ENCODE peak calls at places on chromosomes 1 and 21, in ten cellular contexts. Y, Q, Z, F, B, P, O, N, M and E are unnamed samples.

GRCh38 chr1:172824199-172824598 is 165.3 kb downstream of the FASLG start:
- DNase-seq in Y (no peak), Q (no peak), Z (no peak), F (no peak), B (no peak), P (no peak), O (no peak), N (no peak), M (no peak), E (no peak)

GRCh38 chr1:58764294-58764978 is 19.4 kb downstream of the JUN start:
- DNase-seq in Y (no peak), Q (no peak), Z (no peak), F (no peak), B (no peak), P (no peak), O (no peak), N (no peak), M (no peak), E (no peak)

GRCh38 chr1:162389021-162389818 is 7.7 kb downstream of the C1orf226 start:
- DNase-seq in Y (no peak), Q (no peak), Z (no peak), F (no peak), B (no peak), P (no peak), O (no peak), N (no peak), M (no peak), E (no peak)

GRCh38 chr1:232704694-232705680 is 75.1 kb upstream of the SIPA1L2 start:
- DNase-seq in Y (peak), Q (peak), Z (peak), F (peak), B (peak), P (peak), O (peak), N (peak), M (peak), E (no peak)

GRCh38 chr21:44758781-44759627 is 42.6 kb downstream of the UBE2G2 start:
- DNase-seq in Y (no peak), Q (no peak), Z (no peak), F (no peak), B (no peak), P (no peak), O (peak), N (no peak), M (no peak), E (no peak)

GRCh38 chr1:208977861-208978260 is 605.7 kb upstream of the CAMK1G start:
- DNase-seq in Y (no peak), Q (no peak), Z (no peak), F (no peak), B (no peak), P (no peak), O (no peak), N (no peak), M (no peak), E (no peak)

GRCh38 chr21:42276076-42276475 is 39.1 kb downstream of the TFF3 start:
- DNase-seq in Y (no peak), Q (no peak), Z (no peak), F (no peak), B (no peak), P (no peak), O (no peak), N (no peak), M (no peak), E (no peak)

GRCh38 chr1:25541889-25542658 is 1.3 kb upstream of the LDLRAP1 start:
- DNase-seq in Y (no peak), Q (no peak), Z (no peak), F (peak), B (no peak), P (no peak), O (no peak), N (no peak), M (no peak), E (no peak)

GRCh38 chr1:53134961-53135734 is 7.3 kb downstream of the SLC1A7 start:
- DNase-seq in Y (no peak), Q (peak), Z (no peak), F (peak), B (no peak), P (peak), O (peak), N (peak), M (no peak), E (no peak)

GRCh38 chr1:240285541-240285940 is 193.9 kb downstream of the FMN2 start:
- DNase-seq in Y (no peak), Q (no peak), Z (no peak), F (no peak), B (peak), P (no peak), O (no peak), N (no peak), M (no peak), E (no peak)

GRCh38 chr1:82160903-82161302 is 360.2 kb downstream of the ADGRL2 start:
- DNase-seq in Y (no peak), Q (no peak), Z (no peak), F (no peak), B (no peak), P (no peak), O (no peak), N (no peak), M (no peak), E (no peak)

GRCh38 chr1:1170215-1170890 is 3.3 kb upstream of the TTLL10 start:
- DNase-seq in Y (no peak), Q (no peak), Z (no peak), F (no peak), B (no peak), P (no peak), O (no peak), N (no peak), M (no peak), E (peak)

GRCh38 chr1:182229907-182230522 is 161.6 kb downstream of the GLUL start:
- DNase-seq in Y (no peak), Q (no peak), Z (no peak), F (no peak), B (no peak), P (no peak), O (no peak), N (no peak), M (no peak), E (no peak)
- TF ChIP-seq POLR2A in Y (no peak), Q (no peak), Z (no peak), F (no peak), B (no peak), P (no peak), O (no peak), N (no peak), M (no peak), E (no peak)

GRCh38 chr1:170375082-170375733 is 156.8 kb upstream of the GORAB start:
- DNase-seq in Y (no peak), Q (no peak), Z (no peak), F (no peak), B (no peak), P (no peak), O (no peak), N (no peak), M (no peak), E (no peak)

GRCh38 chr1:170377011-170377410 is 155.0 kb upstream of the GORAB start:
- DNase-seq in Y (no peak), Q (no peak), Z (no peak), F (no peak), B (no peak), P (no peak), O (no peak), N (no peak), M (no peak), E (no peak)

GRCh38 chr1:170377440-170377839 is 154.5 kb upstream of the GORAB start:
- DNase-seq in Y (no peak), Q (no peak), Z (no peak), F (no peak), B (no peak), P (no peak), O (no peak), N (no peak), M (no peak), E (no peak)

GRCh38 chr1:170377896-170378634 is 153.9 kb upstream of the GORAB start:
- DNase-seq in Y (no peak), Q (no peak), Z (no peak), F (no peak), B (no peak), P (no peak), O (no peak), N (no peak), M (no peak), E (no peak)
- TF ChIP-seq CTCF in Y (no peak), Q (no peak), Z (no peak), F (no peak), B (no peak), P (no peak), O (no peak), N (no peak), M (no peak), E (no peak)

DNA sequence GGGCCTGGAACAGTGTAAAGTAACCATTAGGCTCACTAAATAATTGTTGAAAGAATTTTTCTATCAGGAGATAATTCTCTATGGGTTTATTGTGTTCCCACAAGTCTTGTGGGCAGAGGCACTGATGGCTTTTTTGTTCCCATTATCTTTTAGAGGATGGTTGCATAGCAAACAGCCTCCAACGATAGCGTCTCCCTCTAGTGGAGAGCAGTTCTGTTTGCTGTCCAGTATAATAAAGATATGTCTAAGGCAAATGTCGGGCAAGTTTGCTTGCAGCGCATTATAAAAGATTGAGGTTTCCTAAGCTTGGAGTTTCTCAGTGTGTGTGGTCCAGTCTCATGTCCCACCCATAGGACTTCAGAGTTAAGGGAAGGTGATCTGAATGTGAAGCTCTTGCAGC is 1.3 kb upstream of the SLC6A17 start:
- DNase-seq in Y (peak), Q (no peak), Z (no peak), F (no peak), B (no peak), P (no peak), O (no peak), N (no peak), M (no peak), E (no peak)
- H3K4me3 ChIP-seq in Y (no peak), Q (no peak), Z (no peak), F (no peak), B (no peak), P (no peak), O (no peak), N (no peak), M (no peak), E (no peak)

GRCh38 chr1:40979241-40980067 is at the start of gene CTPS1:
- DNase-seq in Y (peak), Q (peak), Z (peak), F (peak), B (peak), P (peak), O (peak), N (peak), M (peak), E (peak)
- TF ChIP-seq POLR2A in Y (peak), Q (peak), Z (peak), F (peak), B (no peak), P (peak), O (no peak), N (peak), M (peak), E (peak)

DNA sequence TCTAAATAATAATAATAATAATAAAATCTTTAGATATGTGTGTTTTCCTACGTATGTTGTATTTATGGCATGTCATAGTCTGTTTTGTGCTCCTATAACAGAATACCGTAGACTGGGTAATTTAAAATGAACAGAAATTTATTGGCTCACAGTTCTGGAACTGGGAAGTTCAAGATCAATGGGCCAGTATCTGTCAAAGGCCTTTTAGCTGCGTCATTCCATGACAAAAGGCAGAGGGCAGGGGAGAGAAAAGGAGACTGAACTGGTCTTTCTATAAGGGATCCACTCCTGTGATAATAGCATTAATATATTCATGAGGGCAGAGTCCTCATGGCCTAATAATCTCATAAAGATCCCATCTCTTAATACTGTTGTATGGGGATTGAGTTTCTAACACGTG is 7.2 kb upstream of the SFT2D2 start:
- DNase-seq in Y (no peak), Q (no peak), Z (no peak), F (no peak), B (no peak), P (no peak), O (no peak), N (no peak), M (no peak), E (no peak)
- TF ChIP-seq CTCF in Y (no peak), Q (no peak), Z (no peak), F (no peak), B (no peak), P (no peak), O (no peak), N (no peak), M (no peak), E (no peak)

GRCh38 chr1:62245201-62245600 is 50.6 kb downstream of the L1TD1 start:
- DNase-seq in Y (no peak), Q (no peak), Z (no peak), F (no peak), B (no peak), P (no peak), O (no peak), N (no peak), M (no peak), E (no peak)

GRCh38 chr1:62247391-62248168 is 52.9 kb downstream of the L1TD1 start:
- DNase-seq in Y (no peak), Q (no peak), Z (no peak), F (no peak), B (no peak), P (no peak), O (no peak), N (no peak), M (no peak), E (no peak)

DNA sequence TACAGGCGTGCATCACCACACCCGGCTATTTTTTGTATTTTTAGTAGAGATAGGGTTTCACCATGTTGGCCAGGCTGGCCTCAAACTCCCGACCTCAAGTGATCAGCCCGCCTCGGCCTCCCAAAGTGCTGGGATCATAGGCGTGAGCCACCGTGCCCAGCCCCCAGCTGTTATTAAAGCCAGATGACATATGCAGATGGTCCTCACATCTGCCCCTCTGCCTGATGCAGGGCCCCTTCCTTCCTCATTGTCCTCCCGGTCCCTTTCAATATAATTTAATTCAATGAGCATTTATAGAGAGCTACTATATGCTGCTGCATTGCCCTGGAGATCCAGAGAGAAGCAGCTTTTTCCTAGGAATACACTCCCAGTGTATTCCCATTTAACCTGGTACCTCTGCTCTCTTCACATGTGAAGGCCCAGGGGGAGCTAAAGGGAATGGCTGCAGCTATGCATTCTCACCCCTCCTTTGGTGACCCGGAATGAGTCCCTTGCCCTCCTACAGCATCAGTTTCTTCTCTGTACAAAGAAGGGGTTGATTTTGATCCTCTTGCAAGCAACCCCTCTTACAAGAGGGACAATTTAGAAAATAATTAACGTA is 55.6 kb downstream of the L1TD1 start:
- DNase-seq in Y (no peak), Q (no peak), Z (no peak), F (no peak), B (no peak), P (no peak), O (no peak), N (no peak), M (no peak), E (no peak)
- H3K4me3 ChIP-seq in Y (no peak), Q (no peak), Z (no peak), F (no peak), B (no peak), P (no peak), O (no peak), N (no peak), M (no peak), E (no peak)

DNA sequence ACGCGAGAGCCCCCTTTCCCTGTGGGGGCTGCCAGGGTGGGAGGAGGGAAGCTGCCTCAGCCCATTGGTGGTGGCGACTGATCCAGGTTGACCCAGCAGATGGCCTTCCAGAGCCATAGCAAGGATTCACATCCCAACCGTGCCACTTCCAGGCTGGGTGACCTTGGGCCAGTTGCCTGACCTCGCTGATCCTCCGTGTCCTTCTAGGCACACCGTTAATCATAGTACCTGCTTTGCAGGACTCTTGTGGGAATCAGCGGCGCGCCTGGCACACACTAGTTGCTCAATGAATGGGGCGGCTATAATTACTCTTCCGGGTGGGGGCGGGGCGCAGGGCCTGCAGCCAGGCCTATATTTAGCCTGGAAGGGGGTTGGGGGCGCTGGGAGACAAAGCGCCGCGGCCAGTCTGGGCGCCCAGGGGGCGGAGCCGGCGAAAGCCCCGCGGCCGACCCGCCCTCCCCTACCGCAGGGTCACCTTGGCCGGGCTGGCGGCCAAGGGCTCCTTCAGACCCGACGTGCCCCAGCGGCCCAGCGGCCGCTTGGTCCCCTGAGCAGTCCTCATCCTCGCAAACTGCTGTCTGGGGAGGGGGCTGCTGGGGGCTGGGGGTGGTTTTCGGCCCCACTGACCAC is 5.1 kb downstream of the HSPB7 start:
- DNase-seq in Y (peak), Q (peak), Z (no peak), F (peak), B (no peak), P (peak), O (peak), N (peak), M (peak), E (peak)
- TF ChIP-seq POLR2A in Y (no peak), Q (no peak), Z (no peak), F (peak), B (no peak), P (no peak), O (no peak), N (no peak), M (no peak), E (no peak)

GRCh38 chr1:115973154-115973553 is 3.2 kb upstream of the SLC22A15 start:
- DNase-seq in Y (no peak), Q (no peak), Z (no peak), F (no peak), B (no peak), P (no peak), O (no peak), N (no peak), M (no peak), E (no peak)

DNA sequence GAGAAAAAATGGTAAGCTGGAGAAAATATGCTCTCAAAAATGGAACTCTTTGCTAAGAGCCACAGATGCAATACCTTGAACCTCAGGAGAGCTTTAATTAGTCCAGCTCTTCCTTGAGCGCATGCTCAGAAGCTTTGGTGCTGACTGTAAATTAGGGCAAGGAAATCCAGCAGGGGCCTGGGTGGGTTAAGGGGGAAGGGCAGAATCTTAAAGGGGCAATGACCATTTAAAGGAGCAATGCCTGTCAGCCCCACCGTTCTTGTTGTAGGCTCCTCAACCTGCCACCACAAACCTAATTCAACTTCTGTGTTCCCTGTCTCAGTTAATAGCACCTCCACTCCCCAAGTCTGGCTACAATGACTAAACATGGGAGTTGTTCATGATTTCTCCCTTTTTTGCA is 6.8 kb upstream of the SLC22A15 start:
- DNase-seq in Y (no peak), Q (peak), Z (no peak), F (no peak), B (no peak), P (no peak), O (no peak), N (no peak), M (no peak), E (no peak)
- TF ChIP-seq CTCF in Y (no peak), Q (no peak), Z (no peak), F (no peak), B (no peak), P (no peak), O (no peak), N (no peak), M (no peak), E (no peak)

DNA sequence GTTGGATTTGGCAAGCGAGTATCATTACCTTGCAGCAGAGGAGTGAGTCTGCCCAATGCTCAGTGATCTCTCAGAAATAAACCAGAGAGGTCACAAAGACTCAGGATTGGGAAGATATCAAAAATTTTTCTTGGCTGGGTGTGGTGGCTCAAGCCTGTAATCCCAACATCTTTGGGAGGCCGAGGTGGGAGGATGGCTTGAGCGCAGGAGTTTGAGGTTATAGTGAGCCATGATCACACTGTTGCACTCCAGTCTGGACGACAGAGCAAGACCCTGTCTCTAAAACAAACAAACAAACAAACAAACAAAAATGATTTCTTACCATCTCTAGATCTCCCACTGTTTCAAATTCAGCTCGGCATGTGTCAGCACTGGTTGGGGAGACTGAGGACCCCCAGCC is 13.3 kb upstream of the BECN2 start:
- DNase-seq in Y (no peak), Q (no peak), Z (no peak), F (no peak), B (no peak), P (no peak), O (no peak), N (no peak), M (no peak), E (no peak)
- H3K4me3 ChIP-seq in Y (peak), Q (no peak), Z (no peak), F (no peak), B (no peak), P (no peak), O (no peak), N (no peak), M (peak), E (no peak)

DNA sequence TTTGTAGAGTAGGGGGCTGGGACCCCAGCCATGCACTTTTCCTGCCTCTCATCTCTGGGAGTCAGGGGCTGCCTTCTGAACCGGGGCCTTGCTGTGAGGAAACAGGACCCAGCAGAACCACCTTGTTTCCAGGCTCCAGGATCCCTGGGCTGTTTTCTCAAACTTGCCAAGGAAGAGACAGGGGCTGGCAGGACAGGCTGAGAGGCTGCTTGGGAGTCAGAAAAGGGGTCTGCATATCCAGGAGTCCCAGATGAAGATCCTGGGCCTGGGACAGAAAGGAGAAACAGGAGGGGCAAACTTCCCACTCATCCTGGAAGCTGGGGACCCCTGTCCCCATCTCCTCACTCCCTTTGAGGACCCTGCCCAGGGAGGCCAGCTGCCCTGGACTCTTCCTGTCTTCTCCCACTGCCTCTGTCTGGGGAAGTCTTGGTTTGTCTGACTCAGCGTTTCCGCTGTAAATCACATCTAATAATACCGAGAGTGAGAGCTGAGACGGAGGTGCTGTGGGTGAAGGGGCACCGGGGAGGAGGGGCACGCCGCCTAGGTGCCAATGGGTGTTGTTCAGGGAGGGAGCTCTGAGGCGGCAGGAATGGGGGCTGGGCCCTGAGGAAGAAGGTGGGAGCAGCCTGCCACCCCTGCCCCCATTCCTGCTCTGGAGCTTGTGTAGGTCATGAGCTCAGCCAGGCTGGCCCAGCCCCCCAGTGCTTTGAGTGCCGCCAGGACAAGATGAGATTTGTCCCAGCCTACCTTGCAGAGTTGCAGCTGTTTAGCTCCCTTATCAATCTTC is 16.7 kb downstream of the POU3F1 start:
- DNase-seq in Y (no peak), Q (peak), Z (no peak), F (peak), B (no peak), P (peak), O (no peak), N (peak), M (no peak), E (no peak)
- TF ChIP-seq POLR2A in Y (no peak), Q (no peak), Z (no peak), F (peak), B (no peak), P (no peak), O (no peak), N (no peak), M (no peak), E (no peak)